ENCODE peak calls at places on chromosomes 1 and 21, in four cellular contexts. One of them, this sample, is unnamed.

GRCh38 chr1:42736152-42736551 is 3.9 kb downstream of the CLDN19 start:
- DNase-seq in SK-N-SH: peak; percentile 62
- DNase-seq in HepG2: peak; percentile 25
- DNase-seq in GM12878: no peak
- DNase-seq in this sample: peak; percentile 81

GRCh38 chr1:228064296-228064695 is 18.2 kb upstream of the ARF1 start:
- DNase-seq in SK-N-SH: no peak
- DNase-seq in HepG2: no peak
- DNase-seq in GM12878: no peak
- DNase-seq in this sample: no peak

GRCh38 chr1:40926441-40926840 is 53.1 kb upstream of the CTPS1 start:
- DNase-seq in SK-N-SH: no peak
- DNase-seq in HepG2: no peak
- DNase-seq in GM12878: no peak
- DNase-seq in this sample: no peak

GRCh38 chr1:22412932-22413727 is 38.5 kb upstream of the ZBTB40 start:
- DNase-seq in SK-N-SH: peak; percentile 78
- DNase-seq in HepG2: no peak
- DNase-seq in GM12878: no peak
- DNase-seq in this sample: no peak

GRCh38 chr1:86500731-86501130 is 32.0 kb downstream of the CLCA1 start:
- DNase-seq in SK-N-SH: no peak
- DNase-seq in HepG2: no peak
- DNase-seq in GM12878: no peak
- DNase-seq in this sample: no peak

GRCh38 chr1:201375169-201375568 is 2.3 kb downstream of the TNNT2 start:
- DNase-seq in SK-N-SH: no peak
- DNase-seq in HepG2: no peak
- DNase-seq in GM12878: no peak
- DNase-seq in this sample: no peak

GRCh38 chr1:207869859-207870258 is 41.1 kb downstream of the CD34 start:
- DNase-seq in SK-N-SH: no peak
- DNase-seq in HepG2: no peak
- DNase-seq in GM12878: no peak
- DNase-seq in this sample: no peak

GRCh38 chr1:6162773-6163172 is 17.3 kb downstream of the CHD5 start:
- DNase-seq in SK-N-SH: peak; percentile 90
- DNase-seq in HepG2: no peak
- DNase-seq in GM12878: no peak
- DNase-seq in this sample: peak; percentile 45

GRCh38 chr21:31993826-31994791 is 121.3 kb downstream of the HUNK start:
- DNase-seq in SK-N-SH: no peak
- DNase-seq in HepG2: no peak
- DNase-seq in GM12878: no peak
- DNase-seq in this sample: no peak

GRCh38 chr1:58577676-58578073 is 623 bp upstream of the TACSTD2 start:
- DNase-seq in SK-N-SH: no peak
- DNase-seq in HepG2: no peak
- DNase-seq in GM12878: no peak
- DNase-seq in this sample: no peak

GRCh38 chr1:222048030-222048632 is 306.2 kb upstream of the DUSP10 start:
- DNase-seq in SK-N-SH: peak; percentile 39
- DNase-seq in HepG2: no peak
- DNase-seq in GM12878: peak; percentile 54
- DNase-seq in this sample: no peak

GRCh38 chr1:111813440-111814304 is 58.0 kb downstream of the DDX20 start:
- DNase-seq in SK-N-SH: no peak
- DNase-seq in HepG2: peak; percentile 19
- DNase-seq in GM12878: no peak
- DNase-seq in this sample: peak; percentile 36

GRCh38 chr1:26190373-26190987 is at the start of gene CATSPER4:
- DNase-seq in SK-N-SH: no peak
- DNase-seq in HepG2: peak; percentile 54
- DNase-seq in GM12878: no peak
- DNase-seq in this sample: peak; percentile 74

GRCh38 chr1:160907976-160908375 is 23.0 kb upstream of the ITLN1 start:
- DNase-seq in SK-N-SH: no peak
- DNase-seq in HepG2: no peak
- DNase-seq in GM12878: no peak
- DNase-seq in this sample: no peak

GRCh38 chr1:229070168-229070567 is 200.7 kb upstream of the RAB4A start:
- DNase-seq in SK-N-SH: peak; percentile 60
- DNase-seq in HepG2: no peak
- DNase-seq in GM12878: no peak
- DNase-seq in this sample: no peak

GRCh38 chr21:25577765-25578069 is 29.6 kb downstream of the MRPL39 start:
- DNase-seq in SK-N-SH: no peak
- DNase-seq in HepG2: no peak
- DNase-seq in GM12878: no peak
- DNase-seq in this sample: no peak

GRCh38 chr1:84570436-84571149 is 3.6 kb downstream of the CTBS start:
- DNase-seq in SK-N-SH: no peak
- DNase-seq in HepG2: no peak
- DNase-seq in GM12878: no peak
- DNase-seq in this sample: no peak

GRCh38 chr1:153610334-153611023 is 2.5 kb downstream of the S100A16 start:
- DNase-seq in SK-N-SH: no peak
- DNase-seq in HepG2: no peak
- DNase-seq in GM12878: no peak
- DNase-seq in this sample: peak; percentile 50

GRCh38 chr1:151710187-151710586 is 6.4 kb downstream of the CELF3 start:
- DNase-seq in SK-N-SH: peak; percentile 94
- DNase-seq in HepG2: no peak
- DNase-seq in GM12878: no peak
- DNase-seq in this sample: peak; percentile 62

GRCh38 chr1:157411769-157412168 is 140.5 kb downstream of the FCRL5 start:
- DNase-seq in SK-N-SH: no peak
- DNase-seq in HepG2: no peak
- DNase-seq in GM12878: no peak
- DNase-seq in this sample: no peak

DNA sequence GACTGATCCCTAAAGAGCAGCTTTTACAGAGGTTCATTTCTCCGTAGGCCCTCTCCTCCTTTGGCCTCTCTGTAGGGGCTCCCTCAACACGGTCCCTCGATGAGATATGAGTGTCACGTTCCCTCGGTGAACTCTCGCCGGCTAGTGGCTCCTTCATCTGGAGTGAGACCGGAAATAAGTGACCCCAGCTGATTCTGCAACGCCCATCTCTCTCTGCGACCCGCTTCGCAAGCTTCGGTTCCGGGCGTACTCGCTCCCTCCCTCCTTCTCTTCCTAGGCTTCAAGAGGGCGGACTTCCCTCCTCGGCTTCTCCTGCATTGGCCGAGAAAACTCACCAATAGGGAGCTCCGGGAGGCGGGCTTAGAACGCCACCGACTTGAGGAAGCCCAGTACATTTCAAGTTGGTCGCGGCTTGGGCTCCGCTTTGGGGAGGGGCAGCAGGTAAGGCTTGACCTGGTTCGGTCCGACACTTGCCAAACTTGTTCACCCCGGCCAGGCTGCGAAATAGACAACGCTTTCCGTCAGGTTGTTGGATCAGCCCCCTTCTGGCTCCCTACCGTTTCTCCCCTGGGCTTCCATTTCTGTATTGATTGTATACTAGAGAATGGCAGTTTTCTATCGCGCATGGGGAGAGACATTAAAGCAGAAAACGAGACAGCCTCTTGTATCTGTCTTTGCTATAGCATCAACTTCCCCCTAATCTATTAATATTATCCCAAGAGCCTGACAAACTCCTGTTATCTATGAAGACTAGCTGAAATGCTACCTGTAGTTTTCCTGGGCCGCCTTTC is at the start of the genes ANKRD34A and POLR3GL:
- DNase-seq in SK-N-SH: peak; percentile 86
- DNase-seq in HepG2: peak; percentile 92
- DNase-seq in GM12878: peak; percentile 80
- DNase-seq in this sample: peak; percentile 93
- TF ChIP-seq MXI1 in SK-N-SH: no peak
- TF ChIP-seq MXI1 in HepG2: peak; percentile 21
- TF ChIP-seq MXI1 in GM12878: no peak
- TF ChIP-seq MXI1 in this sample: no peak

GRCh38 chr1:82586473-82586872 is 785.7 kb downstream of the ADGRL2 start:
- DNase-seq in SK-N-SH: no peak
- DNase-seq in HepG2: no peak
- DNase-seq in GM12878: no peak
- DNase-seq in this sample: no peak
- TF ChIP-seq ZBTB33 in SK-N-SH: no peak
- TF ChIP-seq ZBTB33 in HepG2: no peak
- TF ChIP-seq ZBTB33 in GM12878: no peak
- TF ChIP-seq ZBTB33 in this sample: no peak

GRCh38 chr1:78630600-78630999 is 10.4 kb downstream of the IFI44L start:
- DNase-seq in SK-N-SH: no peak
- DNase-seq in HepG2: no peak
- DNase-seq in GM12878: no peak
- DNase-seq in this sample: no peak
- TF ChIP-seq RAD21 in SK-N-SH: no peak
- TF ChIP-seq RAD21 in HepG2: no peak
- TF ChIP-seq RAD21 in GM12878: no peak
- TF ChIP-seq RAD21 in this sample: no peak

GRCh38 chr1:224932607-224933249 is 3.3 kb downstream of the DNAH14 start:
- DNase-seq in SK-N-SH: no peak
- DNase-seq in HepG2: no peak
- DNase-seq in GM12878: no peak
- DNase-seq in this sample: no peak

GRCh38 chr1:224928906-224929305 is 569 bp upstream of the DNAH14 start:
- DNase-seq in SK-N-SH: no peak
- DNase-seq in HepG2: no peak
- DNase-seq in GM12878: no peak
- DNase-seq in this sample: no peak

GRCh38 chr1:224933584-224933983 is 4.1 kb downstream of the DNAH14 start:
- DNase-seq in SK-N-SH: no peak
- DNase-seq in HepG2: no peak
- DNase-seq in GM12878: no peak
- DNase-seq in this sample: no peak

GRCh38 chr1:224929335-224930237 is at the start of gene DNAH14:
- DNase-seq in SK-N-SH: peak; percentile 92
- DNase-seq in HepG2: peak; percentile 71
- DNase-seq in GM12878: no peak
- DNase-seq in this sample: peak; percentile 96

DNA sequence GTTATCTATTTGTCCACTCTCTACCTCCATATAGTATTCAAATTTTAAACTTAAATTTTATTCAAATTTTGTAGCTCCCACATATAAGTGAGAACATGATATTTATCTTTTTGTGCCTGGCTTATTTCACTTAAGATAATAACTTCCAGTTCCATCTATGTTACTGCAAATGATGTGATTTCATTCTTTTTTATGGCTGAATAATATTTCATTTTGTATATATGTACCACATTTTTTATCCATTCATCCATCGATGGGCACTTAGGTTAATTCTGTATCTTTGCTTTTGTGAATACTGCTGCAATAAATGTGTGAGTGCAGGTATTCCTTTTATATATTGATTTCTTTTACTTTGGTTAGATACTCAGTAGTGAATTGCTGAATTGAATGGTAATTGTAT is 2.1 kb downstream of the DNAH14 start:
- DNase-seq in SK-N-SH: no peak
- DNase-seq in HepG2: no peak
- DNase-seq in GM12878: no peak
- DNase-seq in this sample: no peak
- TF ChIP-seq MXI1 in SK-N-SH: no peak
- TF ChIP-seq MXI1 in HepG2: no peak
- TF ChIP-seq MXI1 in GM12878: no peak
- TF ChIP-seq MXI1 in this sample: no peak

DNA sequence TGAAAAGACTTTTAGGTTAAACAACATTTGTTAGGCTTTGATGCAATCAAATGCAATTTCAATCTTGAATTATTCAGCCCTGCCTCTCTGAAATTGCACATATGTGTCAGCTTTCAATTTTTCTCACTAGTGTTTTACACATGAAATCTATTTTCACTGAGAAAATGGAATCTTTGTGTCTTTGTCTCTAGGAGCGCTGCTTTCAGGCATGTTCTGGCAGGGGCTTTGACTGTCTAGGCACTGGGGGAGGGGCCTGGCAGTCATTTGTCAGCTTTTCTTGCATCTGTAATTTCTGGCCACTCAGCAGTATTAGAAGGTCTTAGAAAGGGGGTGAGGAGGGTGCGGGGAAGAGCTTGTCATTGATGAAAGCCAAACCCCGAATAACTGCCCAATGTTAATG is 264.4 kb downstream of the PTPRC start:
- DNase-seq in SK-N-SH: no peak
- DNase-seq in HepG2: no peak
- DNase-seq in GM12878: no peak
- DNase-seq in this sample: no peak
- TF ChIP-seq ZBTB33 in SK-N-SH: no peak
- TF ChIP-seq ZBTB33 in HepG2: no peak
- TF ChIP-seq ZBTB33 in GM12878: no peak
- TF ChIP-seq ZBTB33 in this sample: no peak

GRCh38 chr1:172255223-172255560 is 165.3 kb upstream of the C1orf105 start:
- DNase-seq in SK-N-SH: no peak
- DNase-seq in HepG2: no peak
- DNase-seq in GM12878: no peak
- DNase-seq in this sample: no peak
- TF ChIP-seq RAD21 in SK-N-SH: no peak
- TF ChIP-seq RAD21 in HepG2: no peak
- TF ChIP-seq RAD21 in GM12878: no peak
- TF ChIP-seq RAD21 in this sample: no peak

GRCh38 chr1:80218112-80218511 is 1211.6 kb upstream of the ADGRL4 start:
- DNase-seq in SK-N-SH: peak; percentile 27
- DNase-seq in HepG2: peak; percentile 20
- DNase-seq in GM12878: no peak
- DNase-seq in this sample: peak; percentile 33
- TF ChIP-seq MXI1 in SK-N-SH: no peak
- TF ChIP-seq MXI1 in HepG2: no peak
- TF ChIP-seq MXI1 in GM12878: no peak
- TF ChIP-seq MXI1 in this sample: no peak